ENCODE peak calls at places on chromosome 6, in six cellular contexts. J is Peyer's patch, F is progenitor cell of endocrine pancreas, E is colonic mucosa, V is ovary, S is fibroblast of pulmonary artery. A is an unnamed sample.

GRCh38 chr6:135922746-135923145 is 71.2 kb downstream of the PDE7B start:
- DNase-seq in F (no peak), V (no peak), S (peak), E (no peak), J (no peak), A (no peak)

GRCh38 chr6:108598316-108598863 is 37.7 kb downstream of the FOXO3 start:
- DNase-seq in V (no peak), J (no peak), E (no peak), F (no peak), S (peak), A (no peak)

GRCh38 chr6:81614292-81614691 is 138.2 kb downstream of the TENT5A start:
- DNase-seq in E (peak), V (no peak), J (no peak), S (peak), F (no peak), A (no peak)

GRCh38 chr6:93104195-93104817 is 315.1 kb downstream of the EPHA7 start:
- DNase-seq in J (no peak), F (no peak), S (peak), V (no peak), E (no peak), A (no peak)

GRCh38 chr6:4125933-4126864 is 9.2 kb downstream of the ECI2 start:
- DNase-seq in J (no peak), S (peak), F (no peak), E (no peak), V (peak), A (no peak)

GRCh38 chr6:170057961-170058877 is 232.7 kb downstream of the DLL1 start:
- DNase-seq in J (no peak), E (no peak), F (no peak), V (peak), S (no peak), A (no peak)

GRCh38 chr6:78746457-78746856 is 120.9 kb upstream of the IRAK1BP1 start:
- DNase-seq in S (peak), F (no peak), V (no peak), J (no peak), E (no peak), A (no peak)

GRCh38 chr6:142014515-142014914 is 118.2 kb upstream of the GJE1 start:
- DNase-seq in F (no peak), V (no peak), E (no peak), J (no peak), S (peak), A (no peak)

GRCh38 chr6:117776441-117776840 is 101.2 kb downstream of the NUS1 start:
- DNase-seq in V (no peak), J (no peak), S (no peak), E (no peak), F (no peak), A (no peak)

GRCh38 chr6:32763417-32763816 is at the start of gene HLA-DQB2:
- DNase-seq in J (no peak), V (no peak), S (peak), E (no peak), F (no peak), A (no peak)

GRCh38 chr6:34476462-34476861 is 10.6 kb downstream of the PACSIN1 start:
- DNase-seq in E (no peak), J (no peak), F (no peak), V (no peak), S (no peak), A (no peak)

GRCh38 chr6:47527274-47527673 is 49.7 kb downstream of the CD2AP start:
- DNase-seq in E (no peak), S (no peak), J (no peak), V (no peak), F (no peak), A (no peak)

GRCh38 chr6:129507059-129507807 is 202.7 kb downstream of the ARHGAP18 start:
- DNase-seq in E (no peak), V (no peak), F (no peak), J (no peak), S (no peak), A (peak)
- TF ChIP-seq CTCF in E (no peak), V (no peak), F (no peak), J (no peak), S (no peak), A (no peak)

GRCh38 chr6:8707956-8708772 is 272.8 kb upstream of the SLC35B3 start:
- DNase-seq in V (no peak), F (no peak), S (peak), J (no peak), E (peak), A (peak)
- TF ChIP-seq CTCF in V (no peak), F (peak), S (no peak), J (no peak), E (no peak), A (peak)

DNA sequence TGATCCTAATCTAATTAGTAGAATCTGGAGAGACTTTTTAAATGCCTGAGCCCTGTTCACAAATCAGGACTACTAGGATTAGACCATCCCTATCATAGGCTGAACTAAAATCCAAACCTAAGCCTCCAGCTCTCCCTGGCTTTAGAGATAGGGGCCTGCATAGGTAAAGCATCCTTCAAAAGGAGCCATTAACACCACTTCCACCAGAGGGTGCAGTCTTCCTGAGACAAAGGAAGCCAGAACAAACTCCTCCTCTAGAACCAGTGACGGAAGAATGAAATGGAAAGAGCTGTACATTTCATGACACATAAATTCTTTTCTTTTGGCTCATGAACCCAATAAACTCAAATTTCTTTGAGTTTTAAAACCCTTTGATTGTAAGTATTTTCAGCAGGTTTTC is 291.2 kb upstream of the ADGRB3 start:
- DNase-seq in S (peak), E (no peak), J (no peak), V (no peak), F (no peak), A (no peak)
- TF ChIP-seq CTCF in S (peak), E (no peak), J (no peak), V (no peak), F (peak), A (no peak)

GRCh38 chr6:13425971-13426931 is 61.1 kb downstream of the GFOD1 start:
- DNase-seq in S (peak), V (no peak), J (no peak), E (no peak), F (no peak), A (no peak)

GRCh38 chr6:13427346-13427745 is 60.1 kb downstream of the GFOD1 start:
- DNase-seq in E (no peak), F (no peak), V (no peak), S (no peak), J (no peak), A (no peak)

GRCh38 chr6:13429406-13429753 is 58.0 kb downstream of the GFOD1 start:
- DNase-seq in V (no peak), E (no peak), S (no peak), F (no peak), J (no peak), A (no peak)

GRCh38 chr6:13428528-13429405 is 58.6 kb downstream of the GFOD1 start:
- DNase-seq in S (no peak), F (no peak), E (no peak), J (no peak), V (no peak), A (no peak)

GRCh38 chr6:13427838-13428527 is 59.4 kb downstream of the GFOD1 start:
- DNase-seq in V (no peak), J (peak), S (no peak), F (no peak), E (no peak), A (no peak)
- TF ChIP-seq CTCF in V (no peak), J (no peak), S (no peak), F (peak), E (no peak), A (no peak)

DNA sequence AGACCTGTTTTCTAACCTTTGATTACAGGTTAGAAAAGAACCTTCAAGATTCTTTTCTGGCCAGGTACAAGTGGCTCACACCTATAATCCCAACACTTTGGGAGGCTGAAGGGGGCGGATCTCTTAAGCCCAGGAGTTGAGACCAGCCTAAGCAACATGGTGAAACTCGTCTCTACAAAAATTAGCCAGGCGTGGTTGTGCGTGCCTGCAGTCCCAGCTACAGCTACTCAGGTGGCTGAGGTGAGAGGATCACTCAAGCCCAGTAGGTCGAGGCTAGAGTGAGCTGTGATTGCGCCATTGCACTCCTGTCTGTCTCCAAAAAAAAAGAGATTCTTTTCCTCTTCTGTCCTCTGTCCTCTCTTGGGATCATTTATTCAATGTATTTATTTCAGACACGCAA is 14.5 kb downstream of the PPIL1 start:
- DNase-seq in E (no peak), F (no peak), S (no peak), V (no peak), J (no peak), A (no peak)
- TF ChIP-seq CTCF in E (no peak), F (no peak), S (no peak), V (no peak), J (no peak), A (no peak)

DNA sequence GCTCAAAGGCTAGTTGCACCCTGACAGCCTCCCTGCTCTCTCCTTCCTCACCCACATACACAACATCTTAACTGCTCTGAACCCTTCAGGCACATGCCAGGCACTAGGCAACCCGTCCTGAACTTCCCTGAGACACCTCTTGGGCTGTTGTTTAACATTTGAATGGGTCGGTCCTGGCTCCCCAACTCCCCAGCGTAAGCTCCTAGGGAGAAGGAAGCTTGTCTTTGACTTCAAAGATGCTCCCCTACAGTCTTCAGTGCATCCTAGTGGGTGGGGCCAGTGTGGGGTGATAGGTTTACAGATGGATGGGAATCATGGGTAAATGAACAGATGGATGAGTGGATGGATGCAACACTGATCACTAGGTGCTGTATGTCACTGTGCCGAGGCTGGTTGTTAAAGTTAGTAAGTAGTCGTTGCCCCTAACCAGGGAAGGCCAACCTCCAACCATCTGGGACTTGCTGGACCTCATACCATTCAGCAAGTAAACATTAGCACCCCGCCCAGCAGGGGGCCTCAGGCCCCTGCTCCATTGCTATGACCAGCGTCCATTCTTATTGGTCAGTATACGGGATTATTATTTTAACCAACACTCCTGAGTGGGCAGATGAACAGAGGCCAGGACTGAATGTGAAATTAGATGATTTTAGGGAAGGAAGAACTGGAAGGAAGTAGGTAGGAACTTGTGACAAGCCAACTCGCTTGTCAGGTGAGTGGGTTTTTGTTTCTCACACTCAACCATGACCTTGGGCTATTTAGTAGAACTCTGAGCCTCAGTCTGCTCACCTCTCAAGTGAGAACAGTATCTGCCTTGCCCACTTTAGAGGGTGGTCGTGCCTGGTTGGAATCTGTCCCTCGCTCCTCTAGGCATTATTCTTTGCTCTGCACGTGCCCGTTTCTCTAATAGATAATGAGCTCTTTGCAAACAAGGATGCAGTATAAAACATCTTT is 82.9 kb upstream of the FOXP4 start:
- DNase-seq in J (peak), F (peak), V (peak), E (peak), S (peak), A (peak)
- TF ChIP-seq CTCF in J (peak), F (peak), V (peak), E (peak), S (peak), A (peak)

DNA sequence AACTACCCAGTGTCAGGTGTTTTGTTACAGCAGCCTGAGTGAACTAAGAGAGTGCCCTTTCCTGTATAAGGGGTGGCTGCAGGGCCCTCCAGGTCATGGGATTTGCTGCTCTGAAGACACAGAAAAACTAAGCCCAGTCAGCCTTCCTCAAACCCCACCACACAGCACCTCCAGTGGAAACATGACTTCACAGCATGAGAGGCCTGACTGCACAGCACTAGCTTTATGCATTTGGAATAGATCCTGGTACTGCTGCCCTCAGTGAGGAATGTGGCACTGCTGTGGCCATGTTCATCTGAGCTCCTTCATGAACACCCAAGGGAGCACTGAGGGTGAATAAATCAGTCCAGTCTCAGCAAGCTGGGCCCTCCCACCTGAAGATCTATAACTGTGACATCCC is 296.1 kb upstream of the FOXQ1 start:
- DNase-seq in S (no peak), F (no peak), E (no peak), J (no peak), V (no peak), A (no peak)
- TF ChIP-seq CTCF in S (no peak), F (peak), E (no peak), J (no peak), V (no peak), A (no peak)

DNA sequence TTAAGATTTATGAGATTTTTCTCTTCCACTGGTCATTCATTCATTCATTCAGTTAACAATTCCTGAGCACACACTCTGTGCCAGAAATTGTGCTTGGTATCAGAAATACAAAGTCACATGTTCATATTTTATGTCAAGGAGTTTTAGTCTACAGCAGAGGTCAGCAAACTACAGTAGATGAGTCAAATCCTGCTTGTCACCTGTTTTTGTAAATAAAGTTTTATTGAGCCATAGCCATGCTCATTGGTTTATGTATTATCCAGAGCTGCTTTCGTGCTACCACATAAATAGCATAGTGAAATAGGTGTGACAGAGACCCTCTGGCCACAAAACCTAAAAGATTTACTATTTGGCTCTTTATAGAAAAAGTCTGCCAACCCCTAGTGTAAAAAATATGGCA is 46.8 kb downstream of the THEMIS start:
- DNase-seq in V (no peak), S (peak), E (no peak), F (no peak), J (no peak), A (no peak)
- TF ChIP-seq CTCF in V (no peak), S (no peak), E (no peak), F (no peak), J (no peak), A (no peak)

GRCh38 chr6:137661601-137662000 is 167.4 kb upstream of the OLIG3 start:
- DNase-seq in E (peak), J (peak), F (no peak), V (no peak), S (peak), A (no peak)
- TF ChIP-seq CTCF in E (no peak), J (peak), F (no peak), V (no peak), S (peak), A (peak)

A was measured in prostate gland.